ENCODE peak calls at places on chromosome 11, in four cellular contexts. One of them, this sample, is unnamed.

GRCh38 chr11:104337273-104337672 is 173.3 kb upstream of the PDGFD start:
- DNase-seq in K562: no peak
- DNase-seq in HepG2: no peak
- DNase-seq in HCT116: no peak
- DNase-seq in this sample: no peak

GRCh38 chr11:38392176-38392575 is 1794.1 kb upstream of the RAG2 start:
- DNase-seq in K562: no peak
- DNase-seq in HepG2: no peak
- DNase-seq in HCT116: no peak
- DNase-seq in this sample: no peak

GRCh38 chr11:60924906-60925684 is 835 bp downstream of the TMEM132A start:
- DNase-seq in K562: no peak
- DNase-seq in HepG2: no peak
- DNase-seq in HCT116: no peak
- DNase-seq in this sample: no peak

GRCh38 chr11:116808262-116809175 is 14.6 kb downstream of the APOA4 start:
- DNase-seq in K562: no peak
- DNase-seq in HepG2: peak; percentile 98
- DNase-seq in HCT116: no peak
- DNase-seq in this sample: no peak

GRCh38 chr11:77821349-77821851 is 456 bp downstream of the AAMDC start:
- DNase-seq in K562: peak; percentile 17
- DNase-seq in HepG2: peak; percentile 20
- DNase-seq in HCT116: no peak
- DNase-seq in this sample: no peak

GRCh38 chr11:82733444-82734119 is at the start of gene FAM181B:
- DNase-seq in K562: peak; percentile 56
- DNase-seq in HepG2: no peak
- DNase-seq in HCT116: no peak
- DNase-seq in this sample: no peak

GRCh38 chr11:71251159-71251721 is 1.1 kb downstream of the SHANK2 start:
- DNase-seq in K562: no peak
- DNase-seq in HepG2: no peak
- DNase-seq in HCT116: no peak
- DNase-seq in this sample: no peak

GRCh38 chr11:45056529-45056928 is 89.9 kb upstream of the PRDM11 start:
- DNase-seq in K562: no peak
- DNase-seq in HepG2: no peak
- DNase-seq in HCT116: no peak
- DNase-seq in this sample: no peak

GRCh38 chr11:130068986-130069683 is 559 bp upstream of the APLP2 start:
- DNase-seq in K562: no peak
- DNase-seq in HepG2: no peak
- DNase-seq in HCT116: peak; percentile 35
- DNase-seq in this sample: peak; percentile 43

GRCh38 chr11:118889796-118890195 is 6.1 kb downstream of the CXCR5 start:
- DNase-seq in K562: no peak
- DNase-seq in HepG2: no peak
- DNase-seq in HCT116: no peak
- DNase-seq in this sample: no peak

DNA sequence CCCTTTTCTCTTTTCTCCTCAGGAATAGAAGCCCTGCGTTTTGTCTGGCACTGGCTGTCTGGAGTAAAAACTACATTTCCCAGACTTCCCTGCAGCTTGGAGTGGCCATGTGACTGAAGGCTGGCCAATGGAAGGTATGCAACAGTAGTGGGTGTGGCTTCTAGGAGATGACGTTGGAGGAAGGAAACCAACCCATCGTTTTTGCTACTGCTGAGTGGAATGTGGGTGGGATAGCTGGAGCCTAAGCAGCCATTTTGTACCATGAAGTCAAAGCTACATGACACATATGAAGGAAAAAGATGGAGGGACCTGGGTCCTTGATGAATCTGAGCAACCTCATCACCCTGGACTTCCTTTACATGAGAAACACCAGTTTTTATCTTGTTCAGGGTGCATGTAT is 19.6 kb downstream of the FGF3 start:
- DNase-seq in K562: peak; percentile 78
- DNase-seq in HepG2: peak; percentile 23
- DNase-seq in HCT116: peak; percentile 84
- DNase-seq in this sample: no peak
- TF ChIP-seq TCF7L2 in K562: no peak
- TF ChIP-seq TCF7L2 in HepG2: no peak
- TF ChIP-seq TCF7L2 in HCT116: no peak
- TF ChIP-seq TCF7L2 in this sample: no peak

GRCh38 chr11:95192717-95193116 is 38.3 kb downstream of the SESN3 start:
- DNase-seq in K562: no peak
- DNase-seq in HepG2: no peak
- DNase-seq in HCT116: no peak
- DNase-seq in this sample: no peak

GRCh38 chr11:95187730-95188129 is 43.3 kb downstream of the SESN3 start:
- DNase-seq in K562: no peak
- DNase-seq in HepG2: no peak
- DNase-seq in HCT116: no peak
- DNase-seq in this sample: no peak

GRCh38 chr11:95193541-95193940 is 37.5 kb downstream of the SESN3 start:
- DNase-seq in K562: no peak
- DNase-seq in HepG2: no peak
- DNase-seq in HCT116: no peak
- DNase-seq in this sample: no peak
- TF ChIP-seq POLR2AphosphoS5 in K562: no peak
- TF ChIP-seq POLR2AphosphoS5 in HepG2: no peak
- TF ChIP-seq POLR2AphosphoS5 in HCT116: no peak
- TF ChIP-seq POLR2AphosphoS5 in this sample: no peak

GRCh38 chr11:22193348-22194051 is 615 bp downstream of the ANO5 start:
- DNase-seq in K562: peak; percentile 8
- DNase-seq in HepG2: no peak
- DNase-seq in HCT116: no peak
- DNase-seq in this sample: no peak
- TF ChIP-seq TCF7L2 in K562: no peak
- TF ChIP-seq TCF7L2 in HepG2: no peak
- TF ChIP-seq TCF7L2 in HCT116: no peak
- TF ChIP-seq TCF7L2 in this sample: no peak

DNA sequence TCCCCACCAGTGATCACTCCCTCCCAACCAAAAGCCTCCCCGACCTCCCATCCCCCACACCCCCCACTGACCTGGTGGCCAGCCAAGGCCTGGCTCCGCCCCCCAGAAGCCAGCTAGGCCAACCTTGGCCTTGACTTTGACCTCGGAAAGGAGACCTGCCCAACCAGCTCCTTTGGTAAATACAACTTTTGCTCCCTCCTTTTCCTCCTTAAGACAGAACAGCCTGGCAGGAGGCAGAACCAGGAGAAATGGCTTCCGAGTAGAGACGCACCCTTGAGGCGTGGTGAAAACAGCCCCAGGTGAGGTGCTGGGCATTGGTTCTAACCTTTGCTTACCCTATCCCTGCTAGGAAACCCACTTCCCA is 27.0 kb downstream of the PLEKHA7 start:
- DNase-seq in K562: peak; percentile 66
- DNase-seq in HepG2: no peak
- DNase-seq in HCT116: no peak
- DNase-seq in this sample: no peak
- TF ChIP-seq POLR2AphosphoS5 in K562: no peak
- TF ChIP-seq POLR2AphosphoS5 in HepG2: no peak
- TF ChIP-seq POLR2AphosphoS5 in HCT116: no peak
- TF ChIP-seq POLR2AphosphoS5 in this sample: no peak

DNA sequence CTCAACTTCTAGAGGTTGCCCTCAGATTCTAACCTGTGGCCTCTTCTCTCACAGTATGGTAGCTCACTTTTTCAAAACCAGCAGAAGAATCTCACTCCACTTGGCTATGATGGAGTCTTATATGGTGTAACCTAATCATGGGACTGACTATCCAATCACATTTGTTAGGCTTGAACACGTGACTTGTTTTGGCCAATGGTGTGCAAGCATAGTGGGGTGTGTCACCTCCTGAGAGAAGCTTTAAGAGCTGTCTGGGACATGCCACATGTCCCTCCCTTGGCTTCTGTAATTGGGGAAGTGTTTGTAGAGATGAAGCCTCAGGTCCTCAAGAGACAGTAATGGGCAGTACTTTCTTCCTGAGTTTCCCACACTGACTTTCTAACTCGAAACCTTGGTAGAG is 12.8 kb upstream of the SMIM38 start:
- DNase-seq in K562: peak; percentile 92
- DNase-seq in HepG2: no peak
- DNase-seq in HCT116: no peak
- DNase-seq in this sample: no peak
- TF ChIP-seq TCF7L2 in K562: no peak
- TF ChIP-seq TCF7L2 in HepG2: no peak
- TF ChIP-seq TCF7L2 in HCT116: no peak
- TF ChIP-seq TCF7L2 in this sample: no peak

GRCh38 chr11:370087-370941 is 1.0 kb downstream of the B4GALNT4 start:
- DNase-seq in K562: peak; percentile 60
- DNase-seq in HepG2: no peak
- DNase-seq in HCT116: no peak
- DNase-seq in this sample: no peak
- TF ChIP-seq POLR2AphosphoS5 in K562: no peak
- TF ChIP-seq POLR2AphosphoS5 in HepG2: no peak
- TF ChIP-seq POLR2AphosphoS5 in HCT116: no peak
- TF ChIP-seq POLR2AphosphoS5 in this sample: no peak

GRCh38 chr11:93537022-93537421 is 6.2 kb downstream of the SMCO4 start:
- DNase-seq in K562: no peak
- DNase-seq in HepG2: no peak
- DNase-seq in HCT116: no peak
- DNase-seq in this sample: no peak
- TF ChIP-seq TCF7L2 in K562: no peak
- TF ChIP-seq TCF7L2 in HepG2: no peak
- TF ChIP-seq TCF7L2 in HCT116: no peak
- TF ChIP-seq TCF7L2 in this sample: no peak

GRCh38 chr11:59616396-59616982 is 915 bp upstream of the OSBP start:
- DNase-seq in K562: peak; percentile 76
- DNase-seq in HepG2: peak; percentile 6
- DNase-seq in HCT116: no peak
- DNase-seq in this sample: peak; percentile 4
- TF ChIP-seq POLR2AphosphoS5 in K562: peak; percentile 29
- TF ChIP-seq POLR2AphosphoS5 in HepG2: peak; percentile 74
- TF ChIP-seq POLR2AphosphoS5 in HCT116: peak; percentile 47
- TF ChIP-seq POLR2AphosphoS5 in this sample: peak; percentile 67

GRCh38 chr11:69449320-69450063 is 32.0 kb upstream of the LINC01488 start:
- DNase-seq in K562: peak; percentile 77
- DNase-seq in HepG2: peak; percentile 61
- DNase-seq in HCT116: no peak
- DNase-seq in this sample: no peak

GRCh38 chr11:69450064-69450856 is 31.2 kb upstream of the LINC01488 start:
- DNase-seq in K562: no peak
- DNase-seq in HepG2: no peak
- DNase-seq in HCT116: no peak
- DNase-seq in this sample: no peak

GRCh38 chr11:69448471-69449284 is 32.8 kb upstream of the LINC01488 start:
- DNase-seq in K562: peak; percentile 30
- DNase-seq in HepG2: no peak
- DNase-seq in HCT116: no peak
- DNase-seq in this sample: no peak

GRCh38 chr11:69446108-69446507 is 35.4 kb upstream of the LINC01488 start:
- DNase-seq in K562: no peak
- DNase-seq in HepG2: no peak
- DNase-seq in HCT116: no peak
- DNase-seq in this sample: no peak

GRCh38 chr11:69447786-69448185 is 33.7 kb upstream of the LINC01488 start:
- DNase-seq in K562: no peak
- DNase-seq in HepG2: no peak
- DNase-seq in HCT116: no peak
- DNase-seq in this sample: no peak
- TF ChIP-seq TCF7L2 in K562: no peak
- TF ChIP-seq TCF7L2 in HepG2: no peak
- TF ChIP-seq TCF7L2 in HCT116: no peak
- TF ChIP-seq TCF7L2 in this sample: no peak

DNA sequence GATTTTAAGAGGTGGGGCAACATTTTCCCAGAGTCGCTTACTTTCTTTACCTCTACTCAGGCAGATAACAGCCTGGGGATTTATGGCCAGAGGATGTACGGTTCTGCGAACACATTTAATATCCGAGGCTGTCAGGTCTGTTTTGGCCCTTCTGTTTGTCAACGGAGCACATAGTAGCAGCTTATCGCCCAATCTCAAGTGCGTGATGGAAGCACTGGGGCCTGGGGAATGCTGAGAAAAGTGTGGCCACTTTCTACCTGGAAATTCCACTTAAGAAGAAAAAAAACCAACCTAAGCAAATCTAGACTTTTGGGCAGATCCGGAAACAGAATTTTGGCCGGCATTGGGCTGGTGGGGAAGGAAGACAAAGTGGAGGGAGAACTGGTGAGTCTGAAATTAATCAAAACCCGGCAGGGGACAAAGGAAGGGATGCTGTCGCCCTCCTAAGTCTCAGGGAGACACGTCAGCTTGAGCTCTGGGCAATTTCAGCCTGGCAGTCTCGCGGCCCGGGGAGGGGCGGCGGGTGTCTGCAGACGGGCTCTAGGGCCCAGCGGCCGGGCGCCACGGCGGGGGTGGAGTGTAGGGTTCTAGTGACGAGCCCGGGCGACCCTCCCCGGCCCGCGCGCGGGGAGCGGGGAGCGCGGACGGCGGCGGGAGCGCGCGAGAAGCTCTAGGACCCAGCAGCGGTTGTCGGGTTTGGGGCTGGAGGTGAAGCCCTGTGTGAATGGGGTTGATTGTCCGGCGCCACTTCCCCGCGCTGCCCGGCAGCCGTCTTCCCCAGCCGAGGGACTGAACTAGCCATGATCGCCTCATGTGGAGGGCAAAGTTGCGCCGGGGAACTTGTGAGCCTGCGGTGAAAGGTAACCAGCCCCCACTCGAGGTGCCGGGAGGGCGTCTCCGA is at the start of gene AMOTL1:
- DNase-seq in K562: peak; percentile 73
- DNase-seq in HepG2: no peak
- DNase-seq in HCT116: peak; percentile 65
- DNase-seq in this sample: no peak
- TF ChIP-seq POLR2AphosphoS5 in K562: no peak
- TF ChIP-seq POLR2AphosphoS5 in HepG2: no peak
- TF ChIP-seq POLR2AphosphoS5 in HCT116: peak; percentile 77
- TF ChIP-seq POLR2AphosphoS5 in this sample: no peak

This sample was measured in Panc1.